ENCODE peak calls at places on chromosomes 6 and 20, in eight cellular contexts. One of them, this sample, is unnamed.
A peak's percentile ranks its signal among the peaks of the same experiment; 100 is the strongest.

GRCh38 chr6:156729248-156729647 is 47.9 kb upstream of the ARID1B start:
- DNase-seq in fibroblast of mammary gland: peak; percentile 81
- DNase-seq in uterus: no peak
- DNase-seq in pancreas: no peak
- DNase-seq in endothelial cell: no peak
- DNase-seq in MM.1S: peak; percentile 26
- DNase-seq in mammary epithelial cell: peak; percentile 85
- DNase-seq in ovary: no peak
- DNase-seq in this sample: no peak

GRCh38 chr20:24578605-24579004 is 109.2 kb downstream of the SYNDIG1 start:
- DNase-seq in fibroblast of mammary gland: no peak
- DNase-seq in uterus: no peak
- DNase-seq in pancreas: no peak
- DNase-seq in endothelial cell: no peak
- DNase-seq in MM.1S: no peak
- DNase-seq in mammary epithelial cell: no peak
- DNase-seq in ovary: no peak
- DNase-seq in this sample: no peak

GRCh38 chr20:38057351-38057972 is 23.9 kb downstream of the RPRD1B start:
- DNase-seq in fibroblast of mammary gland: peak; percentile 71
- DNase-seq in uterus: peak; percentile 90
- DNase-seq in pancreas: peak; percentile 70
- DNase-seq in endothelial cell: peak; percentile 88
- DNase-seq in MM.1S: peak; percentile 73
- DNase-seq in mammary epithelial cell: peak; percentile 53
- DNase-seq in ovary: peak; percentile 89
- DNase-seq in this sample: peak; percentile 60

GRCh38 chr6:148501178-148501590 is 158.5 kb downstream of the SASH1 start:
- DNase-seq in fibroblast of mammary gland: peak; percentile 100
- DNase-seq in uterus: peak; percentile 70
- DNase-seq in pancreas: no peak
- DNase-seq in endothelial cell: no peak
- DNase-seq in MM.1S: no peak
- DNase-seq in mammary epithelial cell: peak; percentile 78
- DNase-seq in ovary: no peak
- DNase-seq in this sample: no peak

GRCh38 chr6:116847234-116847633 is 18.4 kb upstream of the GPRC6A start:
- DNase-seq in fibroblast of mammary gland: peak; percentile 52
- DNase-seq in uterus: no peak
- DNase-seq in pancreas: no peak
- DNase-seq in endothelial cell: no peak
- DNase-seq in MM.1S: peak; percentile 40
- DNase-seq in mammary epithelial cell: peak; percentile 24
- DNase-seq in ovary: no peak
- DNase-seq in this sample: peak; percentile 17

GRCh38 chr20:53468583-53468982 is 125.1 kb downstream of the ZNF217 start:
- DNase-seq in fibroblast of mammary gland: no peak
- DNase-seq in uterus: no peak
- DNase-seq in pancreas: no peak
- DNase-seq in endothelial cell: no peak
- DNase-seq in MM.1S: no peak
- DNase-seq in mammary epithelial cell: no peak
- DNase-seq in ovary: no peak
- DNase-seq in this sample: peak; percentile 54

GRCh38 chr6:109783245-109783990 is 92.3 kb downstream of the FIG4 start:
- DNase-seq in fibroblast of mammary gland: peak; percentile 49
- DNase-seq in uterus: no peak
- DNase-seq in pancreas: no peak
- DNase-seq in endothelial cell: peak; percentile 18
- DNase-seq in MM.1S: no peak
- DNase-seq in mammary epithelial cell: no peak
- DNase-seq in ovary: no peak
- DNase-seq in this sample: no peak

GRCh38 chr20:12030470-12030869 is 112.8 kb downstream of the BTBD3 start:
- DNase-seq in fibroblast of mammary gland: no peak
- DNase-seq in uterus: no peak
- DNase-seq in pancreas: no peak
- DNase-seq in endothelial cell: no peak
- DNase-seq in MM.1S: no peak
- DNase-seq in mammary epithelial cell: no peak
- DNase-seq in ovary: no peak
- DNase-seq in this sample: no peak

GRCh38 chr6:53465732-53466131 is 79.2 kb downstream of the GCLC start:
- DNase-seq in fibroblast of mammary gland: peak; percentile 47
- DNase-seq in uterus: peak; percentile 62
- DNase-seq in pancreas: no peak
- DNase-seq in endothelial cell: no peak
- DNase-seq in MM.1S: no peak
- DNase-seq in mammary epithelial cell: peak; percentile 81
- DNase-seq in ovary: no peak
- DNase-seq in this sample: no peak

DNA sequence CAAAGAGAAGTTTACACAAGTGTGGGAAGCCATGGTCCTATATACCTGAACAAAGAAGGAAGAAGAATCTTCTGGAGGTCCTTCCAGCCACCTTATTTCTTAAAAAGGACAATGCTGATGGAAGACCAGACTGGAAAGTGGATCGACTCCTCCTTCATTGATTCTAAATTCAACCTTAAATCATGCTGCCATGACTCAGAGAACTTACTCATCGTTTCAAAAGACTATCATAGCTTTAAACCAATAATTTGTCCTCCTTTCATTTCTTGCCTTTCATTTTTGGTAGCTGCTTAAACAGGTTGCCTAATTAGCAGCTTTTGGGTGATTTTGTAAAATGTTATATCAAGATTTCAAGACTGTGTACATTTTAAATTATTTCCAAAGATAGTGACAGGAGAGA is 60.8 kb downstream of the RTN4IP1 start:
- DNase-seq in fibroblast of mammary gland: peak; percentile 70
- DNase-seq in uterus: no peak
- DNase-seq in pancreas: no peak
- DNase-seq in endothelial cell: no peak
- DNase-seq in MM.1S: no peak
- DNase-seq in mammary epithelial cell: peak; percentile 53
- DNase-seq in ovary: no peak
- DNase-seq in this sample: no peak
- TF ChIP-seq CTCF in fibroblast of mammary gland: no peak
- TF ChIP-seq CTCF in uterus: no peak
- TF ChIP-seq CTCF in pancreas: no peak
- TF ChIP-seq CTCF in endothelial cell: no peak
- TF ChIP-seq CTCF in MM.1S: no peak
- TF ChIP-seq CTCF in mammary epithelial cell: no peak
- TF ChIP-seq CTCF in ovary: no peak
- TF ChIP-seq CTCF in this sample: no peak

GRCh38 chr6:118260833-118261232 is 287.3 kb upstream of the PLN start:
- DNase-seq in fibroblast of mammary gland: peak; percentile 32
- DNase-seq in uterus: no peak
- DNase-seq in pancreas: no peak
- DNase-seq in endothelial cell: no peak
- DNase-seq in MM.1S: no peak
- DNase-seq in mammary epithelial cell: no peak
- DNase-seq in ovary: no peak
- DNase-seq in this sample: no peak

GRCh38 chr6:118269659-118270058 is 278.4 kb upstream of the PLN start:
- DNase-seq in fibroblast of mammary gland: no peak
- DNase-seq in uterus: no peak
- DNase-seq in pancreas: no peak
- DNase-seq in endothelial cell: no peak
- DNase-seq in MM.1S: no peak
- DNase-seq in mammary epithelial cell: no peak
- DNase-seq in ovary: no peak
- DNase-seq in this sample: no peak

DNA sequence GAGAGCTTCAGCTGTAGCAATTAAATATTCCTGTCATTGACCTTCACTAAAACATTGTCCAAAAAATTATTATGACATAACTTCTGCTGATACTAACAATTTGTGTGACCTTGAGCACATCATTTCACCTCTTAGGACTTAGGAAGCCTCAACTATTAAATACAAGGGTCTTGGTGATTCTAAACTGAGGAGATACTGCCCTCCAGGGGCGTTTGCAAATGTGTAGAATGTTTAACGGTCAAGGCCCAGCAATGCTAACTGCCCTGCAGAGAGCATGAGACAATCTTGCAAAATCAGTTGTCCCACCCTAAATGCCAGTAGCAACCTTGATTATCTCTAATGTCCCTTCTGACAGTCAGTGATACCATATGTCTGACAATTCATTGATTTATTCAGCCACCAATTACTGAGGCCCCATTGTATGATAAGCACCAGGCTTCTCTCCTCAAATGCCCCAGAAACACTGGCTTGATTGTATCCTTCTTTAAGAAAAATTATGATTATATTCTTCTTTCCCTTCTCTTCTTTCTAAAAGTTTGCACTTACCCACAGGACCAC is 284.1 kb upstream of the PLN start:
- DNase-seq in fibroblast of mammary gland: peak; percentile 57
- DNase-seq in uterus: no peak
- DNase-seq in pancreas: no peak
- DNase-seq in endothelial cell: peak; percentile 46
- DNase-seq in MM.1S: no peak
- DNase-seq in mammary epithelial cell: no peak
- DNase-seq in ovary: no peak
- DNase-seq in this sample: peak; percentile 6
- TF ChIP-seq CTCF in fibroblast of mammary gland: peak; percentile 46
- TF ChIP-seq CTCF in uterus: peak; percentile 36
- TF ChIP-seq CTCF in pancreas: no peak
- TF ChIP-seq CTCF in endothelial cell: no peak
- TF ChIP-seq CTCF in MM.1S: peak; percentile 31
- TF ChIP-seq CTCF in mammary epithelial cell: peak; percentile 57
- TF ChIP-seq CTCF in ovary: no peak
- TF ChIP-seq CTCF in this sample: peak; percentile 50

DNA sequence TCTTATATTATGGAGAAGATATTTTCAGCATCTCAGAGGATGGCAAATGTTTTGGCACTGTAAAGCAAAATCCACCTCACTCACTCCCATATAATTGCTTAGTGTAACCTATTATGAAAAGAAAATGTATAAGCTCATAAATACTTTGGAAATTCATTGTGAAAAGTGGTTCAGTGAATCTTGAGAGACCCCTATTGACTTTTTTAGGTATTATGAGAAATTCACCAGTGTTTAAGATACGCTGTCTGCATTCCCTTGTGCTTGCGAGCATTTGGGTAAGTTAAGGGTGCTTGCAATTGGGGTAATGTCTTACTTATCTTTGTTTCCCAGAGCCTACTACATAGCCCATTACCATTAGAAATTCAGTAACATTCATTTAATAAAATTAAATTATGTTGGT is 66.3 kb upstream of the BMP5 start:
- DNase-seq in fibroblast of mammary gland: peak; percentile 28
- DNase-seq in uterus: no peak
- DNase-seq in pancreas: no peak
- DNase-seq in endothelial cell: no peak
- DNase-seq in MM.1S: no peak
- DNase-seq in mammary epithelial cell: no peak
- DNase-seq in ovary: no peak
- DNase-seq in this sample: no peak
- TF ChIP-seq CTCF in fibroblast of mammary gland: peak; percentile 38
- TF ChIP-seq CTCF in uterus: no peak
- TF ChIP-seq CTCF in pancreas: no peak
- TF ChIP-seq CTCF in endothelial cell: no peak
- TF ChIP-seq CTCF in MM.1S: no peak
- TF ChIP-seq CTCF in mammary epithelial cell: peak; percentile 14
- TF ChIP-seq CTCF in ovary: no peak
- TF ChIP-seq CTCF in this sample: no peak

DNA sequence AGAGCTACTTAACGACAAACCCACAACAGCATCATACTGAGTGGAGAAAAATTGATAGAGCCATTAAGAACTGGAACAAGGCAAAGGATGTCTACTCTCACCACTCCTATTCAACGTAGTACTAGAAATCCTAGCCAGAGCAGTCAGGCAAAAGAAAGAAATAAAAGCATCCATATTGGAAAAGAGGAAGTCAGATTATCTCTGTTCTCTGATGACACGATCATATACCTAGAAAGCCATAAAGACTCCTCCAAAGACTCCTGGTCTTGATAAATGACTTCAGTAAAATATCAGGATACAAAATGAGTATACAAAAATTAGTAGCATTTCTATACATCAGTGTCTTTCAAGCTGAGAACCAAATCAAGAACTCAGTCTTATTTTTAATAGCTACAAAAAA is 17.0 kb upstream of the FHL5 start:
- DNase-seq in fibroblast of mammary gland: no peak
- DNase-seq in uterus: no peak
- DNase-seq in pancreas: no peak
- DNase-seq in endothelial cell: no peak
- DNase-seq in MM.1S: no peak
- DNase-seq in mammary epithelial cell: no peak
- DNase-seq in ovary: no peak
- DNase-seq in this sample: no peak
- TF ChIP-seq CTCF in fibroblast of mammary gland: no peak
- TF ChIP-seq CTCF in uterus: no peak
- TF ChIP-seq CTCF in pancreas: no peak
- TF ChIP-seq CTCF in endothelial cell: no peak
- TF ChIP-seq CTCF in MM.1S: no peak
- TF ChIP-seq CTCF in mammary epithelial cell: no peak
- TF ChIP-seq CTCF in ovary: no peak
- TF ChIP-seq CTCF in this sample: no peak

DNA sequence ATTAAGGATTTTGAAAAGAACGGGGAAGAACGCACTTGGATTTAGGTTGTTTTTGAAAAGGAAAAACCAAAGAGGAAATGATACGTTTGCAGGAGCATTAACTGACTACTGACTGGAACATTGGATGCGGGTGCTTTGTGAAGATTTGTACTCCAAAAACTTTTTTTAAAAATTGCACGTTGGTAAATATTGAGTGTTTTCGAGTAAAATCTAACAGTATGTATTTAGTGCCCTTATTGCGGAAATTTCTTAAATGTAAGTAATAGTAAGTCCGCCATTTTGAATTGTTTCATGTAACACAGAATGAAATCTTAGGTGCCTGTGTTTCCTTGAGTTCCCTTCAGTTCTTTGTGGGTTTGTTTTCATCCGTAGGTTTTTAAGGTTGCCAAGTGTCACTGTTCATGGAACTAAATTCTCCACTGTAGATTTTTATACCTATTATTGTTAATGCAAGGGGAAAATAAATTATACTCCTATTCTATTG is 15.2 kb upstream of the LIN28B start:
- DNase-seq in fibroblast of mammary gland: no peak
- DNase-seq in uterus: no peak
- DNase-seq in pancreas: no peak
- DNase-seq in endothelial cell: no peak
- DNase-seq in MM.1S: no peak
- DNase-seq in mammary epithelial cell: no peak
- DNase-seq in ovary: no peak
- DNase-seq in this sample: no peak
- TF ChIP-seq CTCF in fibroblast of mammary gland: no peak
- TF ChIP-seq CTCF in uterus: no peak
- TF ChIP-seq CTCF in pancreas: no peak
- TF ChIP-seq CTCF in endothelial cell: no peak
- TF ChIP-seq CTCF in MM.1S: no peak
- TF ChIP-seq CTCF in mammary epithelial cell: no peak
- TF ChIP-seq CTCF in ovary: no peak
- TF ChIP-seq CTCF in this sample: no peak

GRCh38 chr6:36914227-36914794 is 28.6 kb downstream of the C6orf89 start:
- DNase-seq in fibroblast of mammary gland: peak; percentile 47
- DNase-seq in uterus: no peak
- DNase-seq in pancreas: peak; percentile 75
- DNase-seq in endothelial cell: peak; percentile 67
- DNase-seq in MM.1S: no peak
- DNase-seq in mammary epithelial cell: peak; percentile 85
- DNase-seq in ovary: no peak
- DNase-seq in this sample: no peak
- TF ChIP-seq CTCF in fibroblast of mammary gland: peak; percentile 21
- TF ChIP-seq CTCF in uterus: no peak
- TF ChIP-seq CTCF in pancreas: no peak
- TF ChIP-seq CTCF in endothelial cell: peak; percentile 35
- TF ChIP-seq CTCF in MM.1S: no peak
- TF ChIP-seq CTCF in mammary epithelial cell: peak; percentile 41
- TF ChIP-seq CTCF in ovary: no peak
- TF ChIP-seq CTCF in this sample: no peak

This sample was measured in GM13977.